ENCODE peak calls at places on chromosomes 5 and 9, in five cellular contexts. One of them, this sample, is unnamed.

GRCh38 chr9:21576331-21577189 is 94.4 kb upstream of the IFNE start:
- DNase-seq in IMR-90: peak
- DNase-seq in trophoblast cell: peak
- DNase-seq in H1: no peak
- DNase-seq in mesenchymal stem cell: peak
- DNase-seq in this sample: peak

GRCh38 chr5:89417990-89418820 is 535.2 kb upstream of the MEF2C start:
- DNase-seq in H1: no peak
- DNase-seq in IMR-90: no peak
- DNase-seq in mesenchymal stem cell: no peak
- DNase-seq in trophoblast cell: no peak
- DNase-seq in this sample: no peak

GRCh38 chr5:2642684-2643325 is 108.7 kb downstream of the IRX2 start:
- DNase-seq in trophoblast cell: no peak
- DNase-seq in H1: no peak
- DNase-seq in IMR-90: no peak
- DNase-seq in mesenchymal stem cell: no peak
- DNase-seq in this sample: no peak

GRCh38 chr5:40043916-40044315 is 619.1 kb upstream of the DAB2 start:
- DNase-seq in H1: no peak
- DNase-seq in trophoblast cell: no peak
- DNase-seq in IMR-90: no peak
- DNase-seq in mesenchymal stem cell: no peak
- DNase-seq in this sample: no peak

GRCh38 chr9:84166828-84167400 is 173.6 kb downstream of the SLC28A3 start:
- DNase-seq in IMR-90: no peak
- DNase-seq in H1: no peak
- DNase-seq in mesenchymal stem cell: no peak
- DNase-seq in trophoblast cell: no peak
- DNase-seq in this sample: no peak

GRCh38 chr5:116738948-116739339 is 164.3 kb upstream of the SEMA6A start:
- DNase-seq in IMR-90: no peak
- DNase-seq in mesenchymal stem cell: no peak
- DNase-seq in H1: no peak
- DNase-seq in trophoblast cell: no peak
- DNase-seq in this sample: no peak

GRCh38 chr9:135167356-135167755 is 79.9 kb downstream of the OLFM1 start:
- DNase-seq in trophoblast cell: no peak
- DNase-seq in H1: no peak
- DNase-seq in mesenchymal stem cell: no peak
- DNase-seq in IMR-90: no peak
- DNase-seq in this sample: no peak

GRCh38 chr5:50583621-50584020 is 82.8 kb upstream of the PARP8 start:
- DNase-seq in IMR-90: no peak
- DNase-seq in mesenchymal stem cell: no peak
- DNase-seq in trophoblast cell: no peak
- DNase-seq in H1: no peak
- DNase-seq in this sample: no peak

GRCh38 chr5:81450940-81451339 is 57.0 kb upstream of the ACOT12 start:
- DNase-seq in IMR-90: peak
- DNase-seq in trophoblast cell: peak
- DNase-seq in mesenchymal stem cell: no peak
- DNase-seq in H1: no peak
- DNase-seq in this sample: no peak

GRCh38 chr9:20593551-20593950 is 28.7 kb downstream of the MLLT3 start:
- DNase-seq in IMR-90: peak
- DNase-seq in trophoblast cell: no peak
- DNase-seq in H1: no peak
- DNase-seq in mesenchymal stem cell: peak
- DNase-seq in this sample: no peak

GRCh38 chr9:116174347-116174746 is 20.8 kb downstream of the PAPPA start:
- DNase-seq in H1: no peak
- DNase-seq in IMR-90: peak
- DNase-seq in trophoblast cell: no peak
- DNase-seq in mesenchymal stem cell: no peak
- DNase-seq in this sample: no peak

GRCh38 chr5:179309751-179310320 is 35.4 kb downstream of the ADAMTS2 start:
- DNase-seq in trophoblast cell: no peak
- DNase-seq in mesenchymal stem cell: no peak
- DNase-seq in H1: no peak
- DNase-seq in IMR-90: no peak
- DNase-seq in this sample: no peak

GRCh38 chr9:2477755-2478154 is 143.8 kb upstream of the VLDLR start:
- DNase-seq in mesenchymal stem cell: peak
- DNase-seq in IMR-90: peak
- DNase-seq in H1: no peak
- DNase-seq in trophoblast cell: peak
- DNase-seq in this sample: no peak

GRCh38 chr9:96459268-96460007 is 9.5 kb downstream of the HABP4 start:
- DNase-seq in IMR-90: peak
- DNase-seq in trophoblast cell: no peak
- DNase-seq in H1: no peak
- DNase-seq in mesenchymal stem cell: no peak
- DNase-seq in this sample: no peak

GRCh38 chr5:72494700-72495124 is 12.5 kb downstream of the ZNF366 start:
- DNase-seq in H1: no peak
- DNase-seq in mesenchymal stem cell: no peak
- DNase-seq in IMR-90: no peak
- DNase-seq in trophoblast cell: no peak
- DNase-seq in this sample: no peak

GRCh38 chr9:25654417-25654816 is 23.8 kb downstream of the TUSC1 start:
- DNase-seq in mesenchymal stem cell: no peak
- DNase-seq in trophoblast cell: no peak
- DNase-seq in H1: no peak
- DNase-seq in IMR-90: no peak
- DNase-seq in this sample: no peak

GRCh38 chr9:112819635-112820496 is 69.3 kb downstream of the SNX30 start:
- DNase-seq in H1: no peak
- DNase-seq in trophoblast cell: peak
- DNase-seq in mesenchymal stem cell: peak
- DNase-seq in IMR-90: peak
- DNase-seq in this sample: peak

GRCh38 chr5:54616031-54616430 is 98.5 kb downstream of the SNX18 start:
- DNase-seq in mesenchymal stem cell: peak
- DNase-seq in IMR-90: peak
- DNase-seq in H1: no peak
- DNase-seq in trophoblast cell: peak
- DNase-seq in this sample: no peak

GRCh38 chr5:112974901-112975300 is 1.7 kb upstream of the DCP2 start:
- DNase-seq in mesenchymal stem cell: no peak
- DNase-seq in H1: no peak
- DNase-seq in trophoblast cell: peak
- DNase-seq in IMR-90: no peak
- DNase-seq in this sample: no peak
- H4K91ac ChIP-seq in mesenchymal stem cell: no peak
- H4K91ac ChIP-seq in H1: no peak
- H4K91ac ChIP-seq in trophoblast cell: no peak
- H4K91ac ChIP-seq in IMR-90: peak
- H4K91ac ChIP-seq in this sample: no peak

GRCh38 chr9:78031271-78031825 is at the start of gene GNAQ:
- DNase-seq in mesenchymal stem cell: no peak
- DNase-seq in H1: no peak
- DNase-seq in IMR-90: peak
- DNase-seq in trophoblast cell: no peak
- DNase-seq in this sample: peak
- H3K14ac ChIP-seq in mesenchymal stem cell: peak
- H3K14ac ChIP-seq in H1: no peak
- H3K14ac ChIP-seq in IMR-90: peak
- H3K14ac ChIP-seq in trophoblast cell: peak
- H3K14ac ChIP-seq in this sample: peak

GRCh38 chr9:69331444-69331843 is 6.4 kb downstream of the ENTREP1 start:
- DNase-seq in trophoblast cell: no peak
- DNase-seq in IMR-90: no peak
- DNase-seq in H1: no peak
- DNase-seq in mesenchymal stem cell: no peak
- DNase-seq in this sample: no peak
- H4K91ac ChIP-seq in trophoblast cell: no peak
- H4K91ac ChIP-seq in IMR-90: no peak
- H4K91ac ChIP-seq in H1: no peak
- H4K91ac ChIP-seq in mesenchymal stem cell: no peak
- H4K91ac ChIP-seq in this sample: no peak

DNA sequence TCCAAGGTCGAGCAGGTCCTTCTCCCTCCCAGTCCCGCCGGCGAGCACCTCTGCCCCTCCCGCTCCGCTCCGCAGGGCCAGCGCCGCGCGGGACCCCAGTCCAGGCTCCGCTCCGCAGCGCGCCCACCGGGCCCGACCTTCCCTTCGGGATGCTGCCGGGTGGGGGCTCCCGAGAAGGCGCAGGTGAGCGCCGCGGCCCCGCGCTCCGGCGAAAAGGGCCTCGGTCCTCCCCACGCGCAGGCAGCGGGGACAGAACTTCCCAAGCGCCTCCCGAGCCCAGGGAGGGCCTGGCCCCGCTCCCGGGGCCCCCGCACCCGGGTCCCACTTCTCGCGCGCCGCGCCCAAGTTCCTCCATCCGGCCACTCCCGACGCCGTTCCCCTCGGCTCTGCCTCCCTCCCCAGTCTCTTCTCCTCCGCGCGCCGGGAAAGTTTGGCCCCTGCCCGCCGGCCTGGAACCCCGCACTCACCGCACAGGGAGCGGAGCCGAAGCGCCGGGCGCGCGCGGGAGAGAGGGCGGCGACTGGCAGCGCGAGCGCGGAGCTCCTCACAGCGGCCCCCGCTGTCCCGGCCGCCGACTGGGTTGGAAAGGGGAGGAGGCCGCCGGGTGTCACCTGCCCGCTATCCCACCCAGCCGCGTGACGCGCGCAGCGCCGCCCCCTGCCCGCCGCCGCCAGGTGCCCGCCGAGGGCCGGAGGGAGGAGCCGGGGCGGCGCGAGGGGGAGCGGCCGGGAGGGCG is at the start of gene ELOVL7:
- DNase-seq in mesenchymal stem cell: peak
- DNase-seq in trophoblast cell: peak
- DNase-seq in IMR-90: peak
- DNase-seq in H1: peak
- DNase-seq in this sample: peak
- H3K14ac ChIP-seq in mesenchymal stem cell: no peak
- H3K14ac ChIP-seq in trophoblast cell: no peak
- H3K14ac ChIP-seq in IMR-90: no peak
- H3K14ac ChIP-seq in H1: no peak
- H3K14ac ChIP-seq in this sample: no peak

GRCh38 chr5:143161893-143162520 is 241.5 kb downstream of the NR3C1 start:
- DNase-seq in H1: no peak
- DNase-seq in IMR-90: peak
- DNase-seq in trophoblast cell: peak
- DNase-seq in mesenchymal stem cell: peak
- DNase-seq in this sample: no peak
- H4K91ac ChIP-seq in H1: no peak
- H4K91ac ChIP-seq in IMR-90: no peak
- H4K91ac ChIP-seq in trophoblast cell: no peak
- H4K91ac ChIP-seq in mesenchymal stem cell: no peak
- H4K91ac ChIP-seq in this sample: no peak

DNA sequence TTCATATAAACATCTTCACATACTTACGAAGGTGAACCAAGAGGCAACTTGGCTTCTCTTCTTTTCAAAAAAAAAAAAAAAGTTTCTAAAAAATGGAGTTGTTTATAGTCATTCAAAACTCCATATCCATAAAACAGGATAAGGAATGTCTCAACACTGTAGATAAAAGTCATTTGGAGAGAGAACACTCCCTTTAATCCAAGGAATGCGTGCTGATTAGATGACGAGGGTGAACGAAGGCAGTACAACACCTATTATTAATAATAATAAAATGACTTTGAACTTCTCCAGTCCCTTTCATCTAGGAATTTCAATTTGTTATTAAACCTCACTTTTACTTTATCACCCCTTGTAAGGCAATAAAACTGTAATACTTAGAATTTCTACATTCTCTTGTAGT is 377.2 kb downstream of the EFNA5 start:
- DNase-seq in trophoblast cell: no peak
- DNase-seq in H1: no peak
- DNase-seq in mesenchymal stem cell: no peak
- DNase-seq in IMR-90: no peak
- DNase-seq in this sample: no peak
- H3K14ac ChIP-seq in trophoblast cell: no peak
- H3K14ac ChIP-seq in H1: no peak
- H3K14ac ChIP-seq in mesenchymal stem cell: no peak
- H3K14ac ChIP-seq in IMR-90: no peak
- H3K14ac ChIP-seq in this sample: no peak

GRCh38 chr5:138724470-138725146 is 28.6 kb upstream of the CTNNA1 start:
- DNase-seq in H1: peak
- DNase-seq in trophoblast cell: peak
- DNase-seq in IMR-90: no peak
- DNase-seq in mesenchymal stem cell: peak
- DNase-seq in this sample: no peak

GRCh38 chr5:138722518-138722917 is 30.7 kb upstream of the CTNNA1 start:
- DNase-seq in IMR-90: no peak
- DNase-seq in H1: no peak
- DNase-seq in trophoblast cell: peak
- DNase-seq in mesenchymal stem cell: no peak
- DNase-seq in this sample: no peak

GRCh38 chr5:138725885-138726457 is 27.3 kb upstream of the CTNNA1 start:
- DNase-seq in mesenchymal stem cell: peak
- DNase-seq in IMR-90: no peak
- DNase-seq in H1: no peak
- DNase-seq in trophoblast cell: peak
- DNase-seq in this sample: peak

GRCh38 chr5:138725153-138725884 is 27.9 kb upstream of the CTNNA1 start:
- DNase-seq in H1: peak
- DNase-seq in mesenchymal stem cell: peak
- DNase-seq in IMR-90: peak
- DNase-seq in trophoblast cell: peak
- DNase-seq in this sample: peak

GRCh38 chr5:138726848-138727247 is 26.4 kb upstream of the CTNNA1 start:
- DNase-seq in trophoblast cell: no peak
- DNase-seq in IMR-90: no peak
- DNase-seq in H1: no peak
- DNase-seq in mesenchymal stem cell: no peak
- DNase-seq in this sample: no peak
- H4K91ac ChIP-seq in trophoblast cell: peak
- H4K91ac ChIP-seq in IMR-90: no peak
- H4K91ac ChIP-seq in H1: no peak
- H4K91ac ChIP-seq in mesenchymal stem cell: no peak
- H4K91ac ChIP-seq in this sample: no peak

This sample was measured in neuronal stem cell.